ENCODE peak calls at places on chromosomes 16 and 17, in eight cellular contexts. L is neural progenitor cell; G is CD8-positive, alpha-beta T cell; V is nephron progenitor cell; D is mesothelial cell of epicardium; W is heart left ventricle; Y is AG10803; Z is osteocyte. B is an unnamed sample.

GRCh38 chr16:48384982-48385271 is 286 bp downstream of the SIAH1 start:
- DNase-seq in L (no peak), Z (no peak), G (no peak), D (peak), Y (peak), V (peak), W (no peak), B (no peak)

GRCh38 chr16:934178-934577 is 36.6 kb downstream of the LMF1 start:
- DNase-seq in G (no peak), V (no peak), W (peak), Y (no peak), Z (no peak), L (no peak), D (no peak), B (no peak)

GRCh38 chr16:7246578-7246977 is 86.1 kb upstream of the RBFOX1 start:
- DNase-seq in L (peak), G (no peak), D (peak), Z (no peak), Y (no peak), V (peak), W (no peak), B (no peak)

GRCh38 chr16:89919535-89920406 is 1.1 kb downstream of the MC1R start:
- DNase-seq in L (no peak), Y (no peak), V (no peak), G (no peak), D (no peak), Z (no peak), W (no peak), B (no peak)

GRCh38 chr17:7644768-7645167 is 6.0 kb upstream of the ATP1B2 start:
- DNase-seq in L (no peak), G (no peak), D (no peak), Z (no peak), W (no peak), V (no peak), Y (no peak), B (peak)

GRCh38 chr16:83118365-83118764 is 491.6 kb downstream of the CDH13 start:
- DNase-seq in D (no peak), L (no peak), Z (no peak), Y (peak), W (no peak), G (no peak), V (no peak), B (no peak)

GRCh38 chr17:15006421-15006820 is 258.7 kb downstream of the PMP22 start:
- DNase-seq in Y (no peak), V (no peak), W (no peak), G (no peak), Z (no peak), D (no peak), L (no peak), B (no peak)

GRCh38 chr16:81723098-81723723 is 55.9 kb upstream of the PLCG2 start:
- DNase-seq in L (peak), Y (peak), W (no peak), V (peak), G (no peak), Z (no peak), D (no peak), B (peak)

GRCh38 chr16:71878911-71879310 is 5.1 kb downstream of the ZNF821 start:
- DNase-seq in D (no peak), Y (no peak), L (no peak), W (no peak), V (no peak), Z (peak), G (no peak), B (no peak)

GRCh38 chr17:78359216-78359935 is 501 bp downstream of the SOCS3 start:
- DNase-seq in G (no peak), Y (no peak), L (peak), V (no peak), Z (peak), D (no peak), W (no peak), B (no peak)

GRCh38 chr17:21211825-21212479 is 2.0 kb downstream of the TMEM11 start:
- DNase-seq in D (no peak), V (no peak), L (no peak), Y (no peak), Z (no peak), G (no peak), W (no peak), B (no peak)

DNA sequence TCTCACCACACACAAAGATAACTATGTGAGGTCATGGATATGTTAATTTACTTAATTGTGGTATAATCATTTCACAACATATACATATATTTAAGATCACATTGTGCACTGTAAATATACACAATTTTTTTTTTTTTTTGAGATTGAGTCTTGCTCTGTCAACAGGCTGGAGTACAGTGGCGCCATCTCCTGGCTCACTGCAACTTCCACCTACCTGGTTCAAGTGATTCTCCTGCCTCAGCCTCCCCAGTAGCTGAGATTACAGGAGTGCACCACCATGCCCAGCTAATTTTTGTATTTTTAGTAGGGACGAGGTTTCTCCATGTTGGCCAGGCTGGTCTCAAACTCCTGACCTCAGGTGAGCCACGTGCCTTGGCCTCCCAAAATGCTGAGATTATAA is 11.5 kb upstream of the PRSS54 start:
- DNase-seq in W (no peak), D (no peak), V (no peak), G (peak), Z (no peak), L (no peak), Y (peak), B (peak)
- TF ChIP-seq CTCF in W (peak), D (no peak), V (peak), G (peak), Z (peak), L (peak), Y (peak), B (peak)

DNA sequence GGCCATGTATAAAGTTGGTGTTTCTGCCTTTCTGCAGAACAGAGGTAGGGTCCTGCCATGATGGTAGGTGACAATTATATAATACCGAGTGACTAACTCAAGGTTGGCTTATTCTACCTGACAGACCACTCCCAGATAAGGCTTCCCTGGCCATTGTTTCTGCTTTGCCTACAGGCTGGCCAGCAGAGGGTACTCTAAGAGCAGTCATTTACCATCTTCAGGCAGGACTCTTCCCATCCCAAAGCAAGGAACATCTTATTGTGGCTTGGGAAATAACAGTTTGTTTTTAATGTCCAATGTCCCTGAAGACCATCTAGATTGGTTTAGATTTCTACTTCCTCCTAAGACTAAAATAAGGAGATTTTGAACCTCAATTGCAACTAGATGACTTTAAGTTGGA is 74.1 kb downstream of the SNX11 start:
- DNase-seq in G (no peak), L (peak), V (peak), Y (peak), W (no peak), D (no peak), Z (no peak), B (no peak)
- TF ChIP-seq CTCF in G (no peak), L (peak), V (peak), Y (peak), W (no peak), D (no peak), Z (peak), B (no peak)

DNA sequence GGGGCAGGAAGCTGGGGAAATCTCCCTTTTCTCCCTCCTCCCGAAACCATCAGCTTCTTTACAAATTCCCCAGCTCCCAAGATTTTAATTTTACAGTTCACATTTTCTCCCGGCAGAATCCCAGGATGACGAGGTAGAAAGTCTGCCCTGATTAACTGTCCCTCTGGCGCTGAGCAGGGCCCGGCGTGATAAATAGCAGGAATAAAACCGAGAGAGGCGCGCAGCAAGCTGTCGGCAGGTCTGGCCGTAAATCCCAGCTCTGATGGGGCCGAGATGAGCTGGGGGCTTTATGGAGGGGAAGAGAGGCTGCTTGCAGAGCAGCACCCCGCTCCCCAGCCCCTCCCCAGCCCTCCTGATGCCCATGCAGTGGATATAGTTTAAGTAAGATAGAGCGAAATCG is 171.9 kb downstream of the RBFOX3 start:
- DNase-seq in Z (no peak), V (peak), Y (no peak), L (no peak), G (no peak), W (no peak), D (no peak), B (no peak)
- TF ChIP-seq CTCF in Z (no peak), V (no peak), Y (no peak), L (no peak), G (no peak), W (no peak), D (no peak), B (no peak)

GRCh38 chr16:56353054-56353921 is 72.1 kb downstream of the AMFR start:
- DNase-seq in D (peak), V (no peak), Z (peak), W (no peak), G (no peak), L (no peak), Y (no peak), B (no peak)

GRCh38 chr16:56354016-56354415 is 71.3 kb downstream of the AMFR start:
- DNase-seq in W (no peak), G (no peak), V (no peak), L (no peak), Z (peak), Y (no peak), D (peak), B (no peak)

GRCh38 chr16:56355786-56356275 is 69.5 kb downstream of the AMFR start:
- DNase-seq in G (no peak), V (no peak), Y (no peak), D (peak), Z (peak), W (no peak), L (no peak), B (no peak)

GRCh38 chr16:56355221-56355620 is 70.1 kb downstream of the AMFR start:
- DNase-seq in G (no peak), Z (peak), Y (no peak), W (no peak), D (no peak), L (no peak), V (no peak), B (no peak)

DNA sequence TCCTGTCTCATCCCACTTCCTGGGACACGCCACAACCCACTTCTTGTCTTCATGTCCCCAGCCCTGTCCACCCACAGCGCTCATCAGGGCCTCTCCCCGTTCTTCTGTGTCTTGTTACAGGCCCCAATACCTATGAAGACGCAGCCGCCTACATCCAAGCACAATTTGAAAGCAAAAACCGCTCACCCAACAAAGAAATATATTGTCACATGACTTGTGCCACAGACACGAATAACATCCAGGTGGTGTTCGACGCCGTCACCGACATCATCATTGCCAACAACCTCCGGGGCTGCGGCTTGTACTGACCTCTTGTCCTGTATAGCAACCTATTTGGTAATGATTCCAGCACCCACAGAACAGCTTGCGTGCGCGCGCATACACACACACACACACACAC is 70.6 kb downstream of the AMFR start:
- DNase-seq in D (peak), Y (no peak), Z (peak), L (no peak), W (no peak), V (no peak), G (no peak), B (no peak)
- TF ChIP-seq CTCF in D (no peak), Y (no peak), Z (no peak), L (no peak), W (no peak), V (no peak), G (no peak), B (no peak)

DNA sequence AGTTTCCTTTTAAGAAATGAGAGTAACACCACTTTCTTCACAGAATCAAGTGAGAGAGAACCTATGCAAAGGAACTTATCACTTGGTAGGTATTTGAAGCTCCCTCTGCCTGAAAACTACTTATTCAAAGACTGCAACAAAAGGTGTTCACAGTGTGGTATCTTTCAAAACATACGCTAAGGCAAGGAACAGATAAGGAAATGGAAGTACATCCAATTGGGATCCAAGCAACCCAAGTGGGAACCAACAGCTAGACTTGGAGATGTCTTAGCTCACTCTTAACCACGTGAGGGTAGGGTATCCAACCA is 431 bp upstream of the PPM1E start:
- DNase-seq in Z (no peak), D (no peak), W (no peak), Y (no peak), G (no peak), L (no peak), V (no peak), B (no peak)
- TF ChIP-seq CTCF in Z (no peak), D (no peak), W (no peak), Y (no peak), G (no peak), L (no peak), V (no peak), B (no peak)